ENCODE peak calls at places on chromosome 20, in five cellular contexts. B is lower lobe of right lung, X is EH, Y is fibroblast of mammary gland, R is upper lobe of right lung. G is an unnamed sample.
A peak's percentile ranks its signal among the peaks of the same experiment; 100 is the strongest.

GRCh38 chr20:40630723-40631631 is 58.1 kb downstream of the MAFB start:
- DNase-seq in B (no peak), Y (no peak), R (no peak), X (no peak), G (no peak)

GRCh38 chr20:55174635-55175034 is 699.2 kb downstream of the DOK5 start:
- DNase-seq in R (no peak), B (no peak), Y (no peak), X (no peak), G (no peak)

GRCh38 chr20:18176318-18176785 is 38.7 kb downstream of the KAT14 start:
- DNase-seq in Y (no peak), R (no peak), X (no peak), B (no peak), G (no peak)

GRCh38 chr20:50043573-50044352 is 61.0 kb downstream of the SNAI1 start:
- DNase-seq in B (no peak), R (no peak), X (peak; percentile 51), Y (no peak), G (no peak)

GRCh38 chr20:10271470-10272219 is 53.0 kb downstream of the SNAP25 start:
- DNase-seq in X (peak; percentile 4), R (no peak), Y (no peak), B (no peak), G (no peak)

GRCh38 chr20:36950432-36951197 is 893 bp downstream of the SAMHD1 start:
- DNase-seq in R (no peak), Y (peak; percentile 49), X (peak; percentile 54), B (peak; percentile 61), G (peak; percentile 29)

GRCh38 chr20:38833154-38833856 is 27.8 kb downstream of the PPP1R16B start:
- DNase-seq in B (no peak), R (no peak), X (no peak), Y (no peak), G (no peak)

GRCh38 chr20:50815162-50815989 is 20.5 kb downstream of the BCAS4 start:
- DNase-seq in R (peak; percentile 73), B (peak; percentile 64), X (peak; percentile 82), Y (peak; percentile 38), G (peak; percentile 75)

GRCh38 chr20:50380697-50381040 is 129.5 kb upstream of the PTPN1 start:
- DNase-seq in R (no peak), Y (peak; percentile 68), B (no peak), X (peak; percentile 55), G (peak; percentile 52)

GRCh38 chr20:51451484-51451883 is 91.0 kb downstream of the NFATC2 start:
- DNase-seq in Y (no peak), R (no peak), B (no peak), X (no peak), G (no peak)

GRCh38 chr20:57326667-57327455 is 2.7 kb upstream of the SPO11 start:
- DNase-seq in B (no peak), R (no peak), X (no peak), Y (no peak), G (no peak)

GRCh38 chr20:33081411-33082154 is 2.1 kb downstream of the BPIFB4 start:
- DNase-seq in B (no peak), Y (no peak), R (no peak), X (no peak), G (no peak)

GRCh38 chr20:45911486-45912343 is at the start of gene PLTP:
- DNase-seq in R (peak; percentile 73), B (peak; percentile 66), X (peak; percentile 71), Y (peak; percentile 48), G (peak; percentile 62)

GRCh38 chr20:43915209-43916072 is 789 bp downstream of the TOX2 start:
- DNase-seq in X (peak; percentile 58), Y (peak; percentile 14), B (no peak), R (no peak), G (peak; percentile 49)

GRCh38 chr20:50844430-50845100 is 49.7 kb downstream of the BCAS4 start:
- DNase-seq in R (no peak), Y (peak; percentile 82), B (no peak), X (peak; percentile 79), G (peak; percentile 96)

GRCh38 chr20:2149507-2149906 is 47.9 kb downstream of the STK35 start:
- DNase-seq in Y (peak; percentile 35), X (peak; percentile 65), B (no peak), R (no peak), G (peak; percentile 67)

GRCh38 chr20:61360940-61361339 is 108.9 kb downstream of the CDH4 start:
- DNase-seq in X (no peak), R (no peak), Y (no peak), B (no peak), G (no peak)

GRCh38 chr20:49590163-49591017 is 22.5 kb upstream of the PTGIS start:
- DNase-seq in B (no peak), X (no peak), R (no peak), Y (no peak), G (no peak)

GRCh38 chr20:32855387-32855786 is 3.3 kb upstream of the EFCAB8 start:
- DNase-seq in B (no peak), Y (no peak), X (no peak), R (no peak), G (no peak)

GRCh38 chr20:54995553-54995952 is 520.2 kb downstream of the DOK5 start:
- DNase-seq in B (no peak), Y (no peak), X (no peak), R (no peak), G (no peak)

GRCh38 chr20:36587388-36588136 is 14.2 kb downstream of the TGIF2 start:
- DNase-seq in Y (no peak), B (no peak), R (no peak), X (no peak), G (no peak)

GRCh38 chr20:11229772-11230171 is 556.0 kb upstream of the JAG1 start:
- DNase-seq in R (no peak), Y (peak; percentile 89), B (peak; percentile 57), X (peak; percentile 97), G (peak; percentile 96)

GRCh38 chr20:58790440-58790839 is 60.3 kb downstream of the GNAS-AS1 start:
- DNase-seq in B (no peak), X (no peak), Y (no peak), R (no peak), G (no peak)

GRCh38 chr20:58389324-58389967 is 417 bp downstream of the VAPB start:
- DNase-seq in X (peak; percentile 56), Y (peak; percentile 19), R (no peak), B (no peak), G (peak; percentile 43)

GRCh38 chr20:7196481-7196880 is 429.0 kb downstream of the BMP2 start:
- DNase-seq in B (no peak), Y (peak; percentile 79), R (no peak), X (no peak), G (peak; percentile 58)

G was measured in iris pigment epithelial cell.